ENCODE peak calls at places on chromosomes 6 and 20, in nine cellular contexts. V is cardiac fibroblast, Q is lung, L is tibial nerve, U is ELR, M is endothelial cell, P is T-helper 1 cell, D is kidney, J is cerebellum. S is an unnamed sample.

GRCh38 chr6:29941916-29942274 is 437 bp upstream of the HLA-A start:
- DNase-seq in V (no peak), Q (no peak), L (no peak), U (no peak), M (no peak), P (no peak), D (no peak), J (no peak), S (no peak)

GRCh38 chr6:122752990-122753687 is 26.4 kb upstream of the FABP7 start:
- DNase-seq in V (no peak), Q (no peak), L (no peak), U (no peak), M (no peak), P (no peak), D (no peak), J (no peak), S (no peak)

GRCh38 chr6:29887819-29888581 is 54.3 kb upstream of the HLA-A start:
- DNase-seq in V (peak), Q (peak), L (peak), U (peak), M (peak), P (peak), D (peak), J (peak), S (peak)

GRCh38 chr20:36063916-36064660 is 90.5 kb upstream of the EPB41L1 start:
- DNase-seq in V (no peak), Q (no peak), L (no peak), U (no peak), M (no peak), P (no peak), D (no peak), J (no peak), S (no peak)

GRCh38 chr20:47274449-47275108 is 81.9 kb downstream of the ZMYND8 start:
- DNase-seq in V (peak), Q (no peak), L (peak), U (peak), M (no peak), P (no peak), D (no peak), J (no peak), S (peak)

GRCh38 chr6:45896783-45897441 is 118.7 kb downstream of the CLIC5 start:
- DNase-seq in V (peak), Q (no peak), L (no peak), U (peak), M (no peak), P (no peak), D (no peak), J (no peak), S (no peak)

GRCh38 chr20:24694727-24695528 is 225.5 kb downstream of the SYNDIG1 start:
- DNase-seq in V (no peak), Q (peak), L (no peak), U (no peak), M (no peak), P (no peak), D (peak), J (no peak), S (no peak)

GRCh38 chr20:63091901-63092659 is 85.3 kb upstream of the BHLHE23 start:
- DNase-seq in V (no peak), Q (no peak), L (no peak), U (no peak), M (no peak), P (peak), D (peak), J (no peak), S (no peak)

GRCh38 chr6:10534418-10534760 is 13.2 kb downstream of the GCNT2 start:
- DNase-seq in V (no peak), Q (no peak), L (no peak), U (no peak), M (no peak), P (no peak), D (no peak), J (no peak), S (no peak)

GRCh38 chr6:40996591-40997247 is 42.3 kb downstream of the UNC5CL start:
- DNase-seq in V (peak), Q (no peak), L (no peak), U (no peak), M (peak), P (no peak), D (no peak), J (no peak), S (no peak)

GRCh38 chr6:53441035-53441493 is 92.3 kb upstream of the ELOVL5 start:
- DNase-seq in V (no peak), Q (no peak), L (no peak), U (peak), M (no peak), P (no peak), D (no peak), J (no peak), S (no peak)

GRCh38 chr6:109458774-109459531 is 3.4 kb upstream of the MICAL1 start:
- DNase-seq in V (no peak), Q (no peak), L (no peak), U (no peak), M (no peak), P (no peak), D (no peak), J (no peak), S (no peak)

GRCh38 chr6:52305948-52306767 is 21.6 kb upstream of the MCM3 start:
- DNase-seq in V (no peak), Q (no peak), L (no peak), U (no peak), M (no peak), P (no peak), D (no peak), J (no peak), S (no peak)

GRCh38 chr6:45786243-45786795 is 229.3 kb downstream of the CLIC5 start:
- DNase-seq in V (no peak), Q (no peak), L (no peak), U (no peak), M (no peak), P (no peak), D (no peak), J (no peak), S (no peak)

GRCh38 chr6:145903356-145904102 is 60.6 kb downstream of the SHPRH start:
- DNase-seq in V (peak), Q (no peak), L (no peak), U (no peak), M (no peak), P (no peak), D (no peak), J (peak), S (no peak)

GRCh38 chr20:36644032-36644712 is 1.8 kb downstream of the SLA2 start:
- DNase-seq in V (no peak), Q (no peak), L (no peak), U (no peak), M (no peak), P (peak), D (no peak), J (no peak), S (no peak)

GRCh38 chr6:33914519-33915120 is 110.8 kb upstream of the MLN start:
- DNase-seq in V (no peak), Q (no peak), L (no peak), U (no peak), M (no peak), P (no peak), D (peak), J (no peak), S (no peak)